ENCODE peak calls at places on chromosomes 1 and 21, in four cellular contexts. X is HCT116, L is K562, A is H1. R is an unnamed sample.

GRCh38 chr1:180218806-180219765 is 11.0 kb upstream of the LHX4 start:
- DNase-seq in A (no peak), L (no peak), X (no peak), R (no peak)

GRCh38 chr1:228085287-228085926 is 2.9 kb downstream of the ARF1 start:
- DNase-seq in X (no peak), L (peak), A (no peak), R (no peak)

GRCh38 chr21:41763398-41763931 is 3.4 kb downstream of the RIPK4 start:
- DNase-seq in L (no peak), A (no peak), X (no peak), R (no peak)

GRCh38 chr21:44300262-44300959 is 558 bp downstream of the PFKL start:
- DNase-seq in A (peak), X (no peak), L (peak), R (peak)

GRCh38 chr1:165914136-165914798 is 86.9 kb downstream of the UCK2 start:
- DNase-seq in L (peak), X (peak), A (peak), R (peak)

GRCh38 chr1:157045251-157046218 is at the start of gene ARHGEF11:
- DNase-seq in X (peak), L (peak), A (peak), R (peak)

GRCh38 chr1:28326980-28327379 is 1.9 kb upstream of the MED18 start:
- DNase-seq in X (no peak), A (no peak), L (no peak), R (no peak)

GRCh38 chr1:58983159-58983558 is 199.3 kb upstream of the JUN start:
- DNase-seq in A (no peak), X (no peak), L (no peak), R (no peak)

GRCh38 chr1:8343464-8344001 is 25.6 kb downstream of the SLC45A1 start:
- DNase-seq in X (peak), A (no peak), L (no peak), R (peak)

DNA sequence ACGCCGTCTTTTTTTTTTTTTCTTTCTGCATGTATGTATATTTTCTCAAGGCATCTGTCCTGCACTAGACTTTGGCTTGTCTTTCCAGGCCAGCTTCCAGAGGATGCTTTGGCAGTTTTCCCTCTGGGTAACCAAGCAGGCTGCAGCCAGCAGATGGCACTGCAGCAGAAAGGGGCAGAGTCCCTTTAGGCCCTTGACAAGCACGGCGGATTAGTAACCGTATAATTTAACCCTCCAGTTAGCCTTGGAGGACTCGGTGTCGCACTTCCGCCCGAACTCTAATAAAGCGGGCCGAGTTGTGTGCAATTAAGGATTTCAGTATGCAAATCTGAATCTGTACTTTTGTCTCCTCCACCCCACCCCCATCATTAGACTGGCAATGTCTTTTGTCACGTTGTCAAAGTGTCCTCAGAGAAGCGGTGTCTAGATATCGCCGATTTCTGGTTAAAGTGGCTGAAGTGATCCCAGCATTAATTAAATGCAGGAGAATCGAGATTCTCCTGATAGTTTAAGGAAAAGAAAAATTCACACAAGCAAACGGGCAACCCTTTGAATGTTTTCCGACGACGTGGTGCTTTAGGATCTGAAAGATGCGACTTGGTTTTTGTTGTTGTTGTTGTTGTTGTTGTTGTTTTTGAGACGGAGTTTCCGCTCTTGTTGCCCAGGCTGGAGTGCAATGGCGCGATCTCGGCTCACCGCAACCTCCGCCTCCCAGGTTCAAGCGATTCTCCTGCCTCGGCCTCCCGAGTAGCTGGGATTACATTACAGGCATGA is 1.1 kb upstream of the TMEM167B start:
- DNase-seq in A (peak), L (peak), X (peak), R (peak)
- TF ChIP-seq JUND in A (no peak), L (peak), X (no peak), R (no peak)

GRCh38 chr1:30718636-30719405 is 4.6 kb downstream of the MATN1 start:
- DNase-seq in X (peak), A (peak), L (peak), R (peak)
- TF ChIP-seq JUND in X (no peak), A (no peak), L (peak), R (no peak)

GRCh38 chr21:42991992-42992740 is 17.8 kb downstream of the PKNOX1 start:
- DNase-seq in X (no peak), L (peak), A (no peak), R (no peak)
- TF ChIP-seq JUND in X (no peak), L (peak), A (no peak), R (no peak)

GRCh38 chr21:38897532-38898421 is 92.0 kb downstream of the ETS2 start:
- DNase-seq in A (no peak), X (no peak), L (no peak), R (no peak)
- TF ChIP-seq JUND in A (no peak), X (no peak), L (no peak), R (no peak)

GRCh38 chr1:17765444-17766411 is 10.6 kb downstream of the ACTL8 start:
- DNase-seq in L (no peak), X (no peak), A (no peak), R (no peak)
- TF ChIP-seq JUND in L (no peak), X (no peak), A (no peak), R (no peak)

GRCh38 chr1:117842408-117843170 is 86.8 kb downstream of the GDAP2 start:
- DNase-seq in L (peak), X (peak), A (peak), R (no peak)
- TF ChIP-seq JUND in L (no peak), X (no peak), A (no peak), R (no peak)

GRCh38 chr1:244837597-244838258 is 2.3 kb downstream of the COX20 start:
- DNase-seq in L (peak), X (no peak), A (no peak), R (peak)

GRCh38 chr1:244839656-244840055 is 4.2 kb downstream of the COX20 start:
- DNase-seq in X (no peak), L (no peak), A (no peak), R (no peak)

GRCh38 chr1:244841274-244841927 is 5.9 kb downstream of the COX20 start:
- DNase-seq in A (no peak), X (no peak), L (no peak), R (no peak)

GRCh38 chr1:244843148-244843978 is 7.9 kb downstream of the COX20 start:
- DNase-seq in L (no peak), A (no peak), X (no peak), R (no peak)

GRCh38 chr1:244840219-244840794 is 4.8 kb downstream of the COX20 start:
- DNase-seq in L (no peak), A (no peak), X (no peak), R (no peak)
- TF ChIP-seq JUND in L (no peak), A (no peak), X (no peak), R (no peak)

GRCh38 chr1:162918111-162918754 is 57.3 kb upstream of the CCDC190 start:
- DNase-seq in X (no peak), A (no peak), L (no peak), R (no peak)

GRCh38 chr1:162914601-162915000 is 53.6 kb upstream of the CCDC190 start:
- DNase-seq in A (no peak), L (no peak), X (no peak), R (no peak)

GRCh38 chr1:162919043-162919442 is 58.1 kb upstream of the CCDC190 start:
- DNase-seq in X (no peak), A (no peak), L (no peak), R (no peak)

GRCh38 chr1:162916821-162917613 is 56.0 kb upstream of the CCDC190 start:
- DNase-seq in A (no peak), X (no peak), L (no peak), R (no peak)

DNA sequence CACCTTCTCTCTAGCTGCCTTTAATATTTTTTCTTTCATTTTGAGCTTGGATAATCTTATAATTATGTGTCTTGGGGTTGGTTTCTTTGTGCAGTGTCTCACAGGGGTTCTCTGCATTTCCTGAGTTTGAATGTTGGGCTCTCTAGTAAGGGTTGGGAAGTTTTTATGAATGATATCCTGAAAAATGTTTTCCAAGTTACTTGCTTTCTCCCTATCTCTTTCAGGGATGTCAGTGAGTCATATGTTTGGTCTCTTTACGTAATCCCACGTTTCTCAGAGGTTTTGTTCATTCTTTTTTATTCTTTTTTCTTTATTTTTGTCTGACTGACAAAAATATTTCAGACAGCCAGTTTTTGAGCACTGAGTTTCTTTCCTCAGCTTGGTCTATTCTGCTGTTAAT is 55.4 kb upstream of the CCDC190 start:
- DNase-seq in X (no peak), L (no peak), A (no peak), R (no peak)
- TF ChIP-seq JUND in X (no peak), L (no peak), A (no peak), R (no peak)

DNA sequence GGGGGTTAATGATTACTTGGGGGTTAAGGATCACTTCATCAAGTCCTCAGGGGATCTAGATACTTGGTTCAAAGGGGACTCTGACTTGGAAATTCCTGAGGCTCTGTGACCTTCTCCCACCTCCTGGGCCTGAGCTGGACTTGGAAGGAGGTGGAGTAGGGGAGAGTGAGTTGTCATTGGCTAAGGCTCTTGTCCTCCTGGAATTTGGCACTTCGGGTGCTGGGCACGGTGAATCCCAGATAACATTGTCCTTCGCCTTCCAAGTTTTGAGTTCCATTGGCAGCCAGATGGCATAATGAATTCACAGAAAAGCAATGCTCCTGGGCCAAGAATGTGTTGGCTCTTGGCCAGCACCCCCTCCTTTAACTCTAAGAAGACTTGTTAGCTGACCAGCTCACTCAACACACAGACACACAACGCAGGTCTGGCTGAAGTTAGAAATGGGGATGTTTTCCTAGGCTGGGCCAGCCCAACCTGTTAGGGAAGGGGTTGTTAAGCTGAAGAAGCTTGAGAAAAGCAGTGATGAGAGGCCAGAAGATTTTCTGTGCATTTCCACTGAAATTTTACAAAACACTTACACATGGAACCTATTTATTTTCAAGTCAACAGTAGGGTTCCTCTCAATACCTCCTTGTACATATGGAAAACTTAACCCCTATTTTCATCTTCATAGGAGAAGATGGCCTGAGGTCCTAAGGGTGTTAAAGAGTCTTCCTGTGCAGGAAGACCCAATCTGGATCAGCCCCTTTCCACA is 29.6 kb downstream of the SLC26A9 start:
- DNase-seq in L (no peak), X (no peak), A (no peak), R (no peak)
- TF ChIP-seq JUND in L (no peak), X (no peak), A (no peak), R (no peak)

R was measured in T47D.